ENCODE peak calls at places on chromosomes 7 and 10, in five cellular contexts. One of them, this sample, is unnamed.
A peak's percentile ranks its signal among the peaks of the same experiment; 100 is the strongest.

GRCh38 chr10:7950981-7951847 is 103.3 kb upstream of the GATA3 start:
- DNase-seq in SK-MEL-5: no peak
- DNase-seq in activated CD4-positive, alpha-beta T cell treated with anti-CD3 and anti-CD28 coated beads for 48 hours: no peak
- DNase-seq in right lobe of liver: no peak
- DNase-seq in heart right ventricle: no peak
- DNase-seq in this sample: no peak

GRCh38 chr7:41870505-41871138 is 167.7 kb upstream of the INHBA start:
- DNase-seq in SK-MEL-5: no peak
- DNase-seq in activated CD4-positive, alpha-beta T cell treated with anti-CD3 and anti-CD28 coated beads for 48 hours: no peak
- DNase-seq in right lobe of liver: no peak
- DNase-seq in heart right ventricle: no peak
- DNase-seq in this sample: no peak

GRCh38 chr7:127776776-127777390 is 124.9 kb downstream of the SND1 start:
- DNase-seq in SK-MEL-5: peak; percentile 60
- DNase-seq in activated CD4-positive, alpha-beta T cell treated with anti-CD3 and anti-CD28 coated beads for 48 hours: no peak
- DNase-seq in right lobe of liver: no peak
- DNase-seq in heart right ventricle: no peak
- DNase-seq in this sample: no peak

GRCh38 chr7:46713868-46714596 is 793.0 kb upstream of the IGFBP3 start:
- DNase-seq in SK-MEL-5: no peak
- DNase-seq in activated CD4-positive, alpha-beta T cell treated with anti-CD3 and anti-CD28 coated beads for 48 hours: no peak
- DNase-seq in right lobe of liver: peak; percentile 69
- DNase-seq in heart right ventricle: no peak
- DNase-seq in this sample: no peak

GRCh38 chr7:7768977-7769376 is 50.6 kb upstream of the RPA3 start:
- DNase-seq in SK-MEL-5: no peak
- DNase-seq in activated CD4-positive, alpha-beta T cell treated with anti-CD3 and anti-CD28 coated beads for 48 hours: no peak
- DNase-seq in right lobe of liver: no peak
- DNase-seq in heart right ventricle: no peak
- DNase-seq in this sample: no peak

GRCh38 chr10:99329238-99329890 is at the start of gene CNNM1:
- DNase-seq in SK-MEL-5: no peak
- DNase-seq in activated CD4-positive, alpha-beta T cell treated with anti-CD3 and anti-CD28 coated beads for 48 hours: peak; percentile 64
- DNase-seq in right lobe of liver: peak; percentile 55
- DNase-seq in heart right ventricle: peak; percentile 13
- DNase-seq in this sample: peak; percentile 69

GRCh38 chr7:74064696-74065095 is 18.9 kb upstream of the LIMK1 start:
- DNase-seq in SK-MEL-5: no peak
- DNase-seq in activated CD4-positive, alpha-beta T cell treated with anti-CD3 and anti-CD28 coated beads for 48 hours: no peak
- DNase-seq in right lobe of liver: peak; percentile 15
- DNase-seq in heart right ventricle: no peak
- DNase-seq in this sample: no peak

GRCh38 chr7:98470131-98470985 is 69.5 kb upstream of the BAIAP2L1 start:
- DNase-seq in SK-MEL-5: peak; percentile 65
- DNase-seq in activated CD4-positive, alpha-beta T cell treated with anti-CD3 and anti-CD28 coated beads for 48 hours: peak; percentile 49
- DNase-seq in right lobe of liver: peak; percentile 79
- DNase-seq in heart right ventricle: peak; percentile 31
- DNase-seq in this sample: peak; percentile 20

GRCh38 chr7:25117226-25118047 is 7.6 kb downstream of the CYCS start:
- DNase-seq in SK-MEL-5: no peak
- DNase-seq in activated CD4-positive, alpha-beta T cell treated with anti-CD3 and anti-CD28 coated beads for 48 hours: no peak
- DNase-seq in right lobe of liver: no peak
- DNase-seq in heart right ventricle: no peak
- DNase-seq in this sample: no peak

GRCh38 chr10:122471531-122472177 is 10.3 kb downstream of the HTRA1 start:
- DNase-seq in SK-MEL-5: no peak
- DNase-seq in activated CD4-positive, alpha-beta T cell treated with anti-CD3 and anti-CD28 coated beads for 48 hours: no peak
- DNase-seq in right lobe of liver: no peak
- DNase-seq in heart right ventricle: no peak
- DNase-seq in this sample: no peak

GRCh38 chr10:101227765-101228681 is 1.2 kb downstream of the LBX1 start:
- DNase-seq in SK-MEL-5: no peak
- DNase-seq in activated CD4-positive, alpha-beta T cell treated with anti-CD3 and anti-CD28 coated beads for 48 hours: no peak
- DNase-seq in right lobe of liver: no peak
- DNase-seq in heart right ventricle: no peak
- DNase-seq in this sample: peak; percentile 60

GRCh38 chr7:149284850-149285580 is 23.0 kb downstream of the ZNF783 start:
- DNase-seq in SK-MEL-5: peak; percentile 92
- DNase-seq in activated CD4-positive, alpha-beta T cell treated with anti-CD3 and anti-CD28 coated beads for 48 hours: peak; percentile 99
- DNase-seq in right lobe of liver: peak; percentile 95
- DNase-seq in heart right ventricle: peak; percentile 96
- DNase-seq in this sample: peak; percentile 97

GRCh38 chr10:33136781-33137180 is 178.8 kb upstream of the ITGB1 start:
- DNase-seq in SK-MEL-5: no peak
- DNase-seq in activated CD4-positive, alpha-beta T cell treated with anti-CD3 and anti-CD28 coated beads for 48 hours: peak; percentile 34
- DNase-seq in right lobe of liver: no peak
- DNase-seq in heart right ventricle: no peak
- DNase-seq in this sample: no peak

GRCh38 chr7:157299613-157300405 is 37.0 kb upstream of the DNAJB6 start:
- DNase-seq in SK-MEL-5: no peak
- DNase-seq in activated CD4-positive, alpha-beta T cell treated with anti-CD3 and anti-CD28 coated beads for 48 hours: peak; percentile 19
- DNase-seq in right lobe of liver: no peak
- DNase-seq in heart right ventricle: no peak
- DNase-seq in this sample: no peak

GRCh38 chr10:5165738-5166137 is 19.2 kb downstream of the AKR1C8 start:
- DNase-seq in SK-MEL-5: no peak
- DNase-seq in activated CD4-positive, alpha-beta T cell treated with anti-CD3 and anti-CD28 coated beads for 48 hours: no peak
- DNase-seq in right lobe of liver: no peak
- DNase-seq in heart right ventricle: no peak
- DNase-seq in this sample: no peak

GRCh38 chr10:105287970-105288369 is 646.9 kb downstream of the SORCS3 start:
- DNase-seq in SK-MEL-5: no peak
- DNase-seq in activated CD4-positive, alpha-beta T cell treated with anti-CD3 and anti-CD28 coated beads for 48 hours: no peak
- DNase-seq in right lobe of liver: no peak
- DNase-seq in heart right ventricle: no peak
- DNase-seq in this sample: no peak

GRCh38 chr10:120971671-120972070 is 120.5 kb downstream of the WDR11 start:
- DNase-seq in SK-MEL-5: no peak
- DNase-seq in activated CD4-positive, alpha-beta T cell treated with anti-CD3 and anti-CD28 coated beads for 48 hours: no peak
- DNase-seq in right lobe of liver: no peak
- DNase-seq in heart right ventricle: no peak
- DNase-seq in this sample: no peak

GRCh38 chr10:27865221-27865635 is 119.6 kb upstream of the MKX start:
- DNase-seq in SK-MEL-5: no peak
- DNase-seq in activated CD4-positive, alpha-beta T cell treated with anti-CD3 and anti-CD28 coated beads for 48 hours: no peak
- DNase-seq in right lobe of liver: no peak
- DNase-seq in heart right ventricle: no peak
- DNase-seq in this sample: no peak

GRCh38 chr10:85995791-85996190 is 370.8 kb downstream of the GRID1 start:
- DNase-seq in SK-MEL-5: peak; percentile 59
- DNase-seq in activated CD4-positive, alpha-beta T cell treated with anti-CD3 and anti-CD28 coated beads for 48 hours: peak; percentile 36
- DNase-seq in right lobe of liver: no peak
- DNase-seq in heart right ventricle: no peak
- DNase-seq in this sample: peak; percentile 59

GRCh38 chr7:24617957-24618616 is 44.8 kb downstream of the PALS2 start:
- DNase-seq in SK-MEL-5: no peak
- DNase-seq in activated CD4-positive, alpha-beta T cell treated with anti-CD3 and anti-CD28 coated beads for 48 hours: no peak
- DNase-seq in right lobe of liver: no peak
- DNase-seq in heart right ventricle: no peak
- DNase-seq in this sample: no peak

GRCh38 chr7:23394828-23395227 is 75.5 kb downstream of the IGF2BP3 start:
- DNase-seq in SK-MEL-5: no peak
- DNase-seq in activated CD4-positive, alpha-beta T cell treated with anti-CD3 and anti-CD28 coated beads for 48 hours: no peak
- DNase-seq in right lobe of liver: no peak
- DNase-seq in heart right ventricle: no peak
- DNase-seq in this sample: peak; percentile 67

GRCh38 chr10:92846-93245 is 42.4 kb upstream of the ZMYND11 start:
- DNase-seq in SK-MEL-5: no peak
- DNase-seq in activated CD4-positive, alpha-beta T cell treated with anti-CD3 and anti-CD28 coated beads for 48 hours: no peak
- DNase-seq in right lobe of liver: no peak
- DNase-seq in heart right ventricle: no peak
- DNase-seq in this sample: no peak

GRCh38 chr10:61097026-61097425 is 153.0 kb upstream of the RHOBTB1 start:
- DNase-seq in SK-MEL-5: no peak
- DNase-seq in activated CD4-positive, alpha-beta T cell treated with anti-CD3 and anti-CD28 coated beads for 48 hours: no peak
- DNase-seq in right lobe of liver: no peak
- DNase-seq in heart right ventricle: no peak
- DNase-seq in this sample: no peak

GRCh38 chr7:106196460-106197021 is 84.4 kb upstream of the SYPL1 start:
- DNase-seq in SK-MEL-5: no peak
- DNase-seq in activated CD4-positive, alpha-beta T cell treated with anti-CD3 and anti-CD28 coated beads for 48 hours: no peak
- DNase-seq in right lobe of liver: peak; percentile 73
- DNase-seq in heart right ventricle: no peak
- DNase-seq in this sample: no peak

GRCh38 chr7:100803398-100804161 is 23.7 kb downstream of the EPHB4 start:
- DNase-seq in SK-MEL-5: peak; percentile 97
- DNase-seq in activated CD4-positive, alpha-beta T cell treated with anti-CD3 and anti-CD28 coated beads for 48 hours: peak; percentile 65
- DNase-seq in right lobe of liver: no peak
- DNase-seq in heart right ventricle: peak; percentile 54
- DNase-seq in this sample: peak; percentile 90

GRCh38 chr7:4878336-4879335 is 4.9 kb downstream of the RADIL start:
- DNase-seq in SK-MEL-5: no peak
- DNase-seq in activated CD4-positive, alpha-beta T cell treated with anti-CD3 and anti-CD28 coated beads for 48 hours: no peak
- DNase-seq in right lobe of liver: no peak
- DNase-seq in heart right ventricle: no peak
- DNase-seq in this sample: no peak

GRCh38 chr10:30862486-30862885 is 169.2 kb downstream of the ZNF438 start:
- DNase-seq in SK-MEL-5: no peak
- DNase-seq in activated CD4-positive, alpha-beta T cell treated with anti-CD3 and anti-CD28 coated beads for 48 hours: no peak
- DNase-seq in right lobe of liver: no peak
- DNase-seq in heart right ventricle: no peak
- DNase-seq in this sample: no peak

GRCh38 chr10:124354411-124355382 is 64.0 kb downstream of the OAT start:
- DNase-seq in SK-MEL-5: peak; percentile 2
- DNase-seq in activated CD4-positive, alpha-beta T cell treated with anti-CD3 and anti-CD28 coated beads for 48 hours: peak; percentile 63
- DNase-seq in right lobe of liver: peak; percentile 87
- DNase-seq in heart right ventricle: peak; percentile 62
- DNase-seq in this sample: peak; percentile 47

GRCh38 chr10:46310851-46311250 is 24.1 kb downstream of the ANTXRL start:
- DNase-seq in SK-MEL-5: no peak
- DNase-seq in activated CD4-positive, alpha-beta T cell treated with anti-CD3 and anti-CD28 coated beads for 48 hours: no peak
- DNase-seq in right lobe of liver: peak; percentile 50
- DNase-seq in heart right ventricle: no peak
- DNase-seq in this sample: no peak

GRCh38 chr10:79994556-79994955 is 45.7 kb upstream of the SFTPD start:
- DNase-seq in SK-MEL-5: no peak
- DNase-seq in activated CD4-positive, alpha-beta T cell treated with anti-CD3 and anti-CD28 coated beads for 48 hours: no peak
- DNase-seq in right lobe of liver: no peak
- DNase-seq in heart right ventricle: no peak
- DNase-seq in this sample: no peak

GRCh38 chr7:117127585-117128168 is 174.4 kb downstream of the ST7 start:
- DNase-seq in SK-MEL-5: peak; percentile 80
- DNase-seq in activated CD4-positive, alpha-beta T cell treated with anti-CD3 and anti-CD28 coated beads for 48 hours: peak; percentile 60
- DNase-seq in right lobe of liver: no peak
- DNase-seq in heart right ventricle: no peak
- DNase-seq in this sample: peak; percentile 17

GRCh38 chr7:42014625-42015412 is 222.2 kb downstream of the GLI3 start:
- DNase-seq in SK-MEL-5: peak; percentile 81
- DNase-seq in activated CD4-positive, alpha-beta T cell treated with anti-CD3 and anti-CD28 coated beads for 48 hours: peak; percentile 63
- DNase-seq in right lobe of liver: no peak
- DNase-seq in heart right ventricle: no peak
- DNase-seq in this sample: peak; percentile 61

GRCh38 chr10:96043157-96043894 is at the start of gene CCNJ:
- DNase-seq in SK-MEL-5: peak; percentile 76
- DNase-seq in activated CD4-positive, alpha-beta T cell treated with anti-CD3 and anti-CD28 coated beads for 48 hours: peak; percentile 85
- DNase-seq in right lobe of liver: peak; percentile 87
- DNase-seq in heart right ventricle: peak; percentile 91
- DNase-seq in this sample: peak; percentile 86

GRCh38 chr10:44278669-44279337 is 106.1 kb downstream of the CXCL12 start:
- DNase-seq in SK-MEL-5: peak; percentile 11
- DNase-seq in activated CD4-positive, alpha-beta T cell treated with anti-CD3 and anti-CD28 coated beads for 48 hours: no peak
- DNase-seq in right lobe of liver: no peak
- DNase-seq in heart right ventricle: no peak
- DNase-seq in this sample: no peak

GRCh38 chr7:358352-358751 is 68.4 kb downstream of the FOXL3 start:
- DNase-seq in SK-MEL-5: no peak
- DNase-seq in activated CD4-positive, alpha-beta T cell treated with anti-CD3 and anti-CD28 coated beads for 48 hours: no peak
- DNase-seq in right lobe of liver: no peak
- DNase-seq in heart right ventricle: no peak
- DNase-seq in this sample: no peak

GRCh38 chr10:9833871-9834454 is 1183.7 kb upstream of the CELF2 start:
- DNase-seq in SK-MEL-5: no peak
- DNase-seq in activated CD4-positive, alpha-beta T cell treated with anti-CD3 and anti-CD28 coated beads for 48 hours: no peak
- DNase-seq in right lobe of liver: no peak
- DNase-seq in heart right ventricle: no peak
- DNase-seq in this sample: no peak

GRCh38 chr10:88974446-88975376 is 15.9 kb upstream of the FAS start:
- DNase-seq in SK-MEL-5: peak; percentile 14
- DNase-seq in activated CD4-positive, alpha-beta T cell treated with anti-CD3 and anti-CD28 coated beads for 48 hours: no peak
- DNase-seq in right lobe of liver: no peak
- DNase-seq in heart right ventricle: no peak
- DNase-seq in this sample: no peak

This sample was measured in WERI-Rb-1.